ENCODE peak calls at places on chromosome 17, in eight cellular contexts. O is right atrium auricular region, C is DND-41, N is IMR-90, U is ovary, R is Calu3, Q is WTC11, J is breast epithelium. B is an unnamed sample.

GRCh38 chr17:79437081-79437480 is 173.8 kb downstream of the RBFOX3 start:
- DNase-seq in O (no peak), C (no peak), N (no peak), U (no peak), R (no peak), Q (no peak), J (no peak), B (no peak)

GRCh38 chr17:5329784-5330557 is 47.9 kb downstream of the RABEP1 start:
- DNase-seq in O (no peak), C (no peak), N (peak), U (no peak), R (no peak), Q (no peak), J (no peak), B (no peak)

GRCh38 chr17:5826384-5826783 is 242.1 kb upstream of the NLRP1 start:
- DNase-seq in O (no peak), C (no peak), N (peak), U (no peak), R (no peak), Q (no peak), J (no peak), B (no peak)

GRCh38 chr17:79304907-79305306 is 230.3 kb downstream of the ENGASE start:
- DNase-seq in O (no peak), C (no peak), N (no peak), U (no peak), R (no peak), Q (peak), J (no peak), B (no peak)

GRCh38 chr17:19264681-19265080 is 27.5 kb downstream of the EPN2 start:
- DNase-seq in O (no peak), C (no peak), N (no peak), U (no peak), R (no peak), Q (no peak), J (no peak), B (no peak)

GRCh38 chr17:45190503-45191282 is 29.0 kb downstream of the HEXIM2 start:
- DNase-seq in O (no peak), C (no peak), N (no peak), U (no peak), R (peak), Q (no peak), J (no peak), B (no peak)

GRCh38 chr17:18960803-18961511 is 9.0 kb downstream of the SLC5A10 start:
- DNase-seq in O (peak), C (peak), N (peak), U (peak), R (peak), Q (peak), J (peak), B (peak)

GRCh38 chr17:82244413-82245140 is 15.7 kb downstream of the SLC16A3 start:
- DNase-seq in O (no peak), C (peak), N (no peak), U (no peak), R (peak), Q (no peak), J (no peak), B (no peak)

GRCh38 chr17:8976638-8977037 is 11.1 kb upstream of the PIK3R5 start:
- DNase-seq in O (no peak), C (no peak), N (no peak), U (no peak), R (no peak), Q (no peak), J (no peak), B (no peak)

GRCh38 chr17:7256766-7257456 is 4.9 kb downstream of the ELP5 start:
- DNase-seq in O (no peak), C (no peak), N (no peak), U (no peak), R (no peak), Q (no peak), J (no peak), B (no peak)

GRCh38 chr17:2897605-2898004 is 101.4 kb downstream of the RAP1GAP2 start:
- DNase-seq in O (no peak), C (no peak), N (no peak), U (no peak), R (no peak), Q (no peak), J (no peak), B (no peak)

GRCh38 chr17:18999394-18999793 is 5.2 kb downstream of the FAM83G start:
- DNase-seq in O (no peak), C (no peak), N (no peak), U (no peak), R (no peak), Q (no peak), J (no peak), B (no peak)

GRCh38 chr17:5661486-5662125 is 77.3 kb upstream of the NLRP1 start:
- DNase-seq in O (no peak), C (no peak), N (no peak), U (no peak), R (no peak), Q (peak), J (no peak), B (no peak)

GRCh38 chr17:83173180-83173996 is 94.0 kb downstream of the METRNL start:
- DNase-seq in O (peak), C (no peak), N (no peak), U (peak), R (no peak), Q (peak), J (peak), B (no peak)

GRCh38 chr17:44084131-44084538 is 13.6 kb downstream of the G6PC3 start:
- DNase-seq in O (no peak), C (peak), N (no peak), U (no peak), R (peak), Q (peak), J (no peak), B (no peak)

GRCh38 chr17:8628172-8628571 is 2.4 kb downstream of the MYH10 start:
- DNase-seq in O (no peak), C (no peak), N (no peak), U (no peak), R (no peak), Q (no peak), J (no peak), B (no peak)

GRCh38 chr17:49910094-49910857 is 58.7 kb upstream of the DLX4 start:
- DNase-seq in O (no peak), C (no peak), N (no peak), U (no peak), R (peak), Q (peak), J (no peak), B (no peak)

GRCh38 chr17:14048169-14048568 is 21.1 kb upstream of the COX10 start:
- DNase-seq in O (no peak), C (no peak), N (no peak), U (no peak), R (peak), Q (peak), J (no peak), B (no peak)

GRCh38 chr17:57363998-57364645 is 107.8 kb downstream of the MSI2 start:
- DNase-seq in O (no peak), C (no peak), N (no peak), U (no peak), R (no peak), Q (no peak), J (no peak), B (no peak)

GRCh38 chr17:59435238-59435637 is 103.8 kb downstream of the YPEL2 start:
- DNase-seq in O (no peak), C (no peak), N (peak), U (no peak), R (no peak), Q (no peak), J (no peak), B (no peak)

GRCh38 chr17:72890711-72891110 is 201.8 kb downstream of the SLC39A11 start:
- DNase-seq in O (no peak), C (no peak), N (peak), U (no peak), R (no peak), Q (no peak), J (no peak), B (no peak)

GRCh38 chr17:42243493-42243982 is 32.7 kb downstream of the STAT5B start:
- DNase-seq in O (no peak), C (no peak), N (no peak), U (no peak), R (no peak), Q (no peak), J (no peak), B (no peak)
- TF ChIP-seq CTCF in O (no peak), C (no peak), N (no peak), U (no peak), R (no peak), Q (no peak), J (no peak), B (no peak)

GRCh38 chr17:68432086-68432864 is 25.0 kb downstream of the WIPI1 start:
- DNase-seq in O (no peak), C (no peak), N (no peak), U (no peak), R (no peak), Q (no peak), J (peak), B (no peak)

GRCh38 chr17:68429881-68430280 is 27.4 kb downstream of the WIPI1 start:
- DNase-seq in O (no peak), C (no peak), N (no peak), U (no peak), R (no peak), Q (no peak), J (no peak), B (no peak)

GRCh38 chr17:68431045-68431608 is 26.2 kb downstream of the WIPI1 start:
- DNase-seq in O (no peak), C (no peak), N (no peak), U (no peak), R (no peak), Q (no peak), J (no peak), B (no peak)

GRCh38 chr17:68433211-68433610 is 24.1 kb downstream of the WIPI1 start:
- DNase-seq in O (no peak), C (no peak), N (no peak), U (no peak), R (no peak), Q (no peak), J (peak), B (no peak)

GRCh38 chr17:68431661-68432071 is 25.6 kb downstream of the WIPI1 start:
- DNase-seq in O (no peak), C (peak), N (peak), U (no peak), R (no peak), Q (peak), J (no peak), B (no peak)
- TF ChIP-seq CTCF in O (no peak), C (peak), N (peak), U (no peak), R (no peak), Q (no peak), J (no peak), B (peak)

GRCh38 chr17:41061969-41062368 is 2.1 kb upstream of the KRTAP2-3 start:
- DNase-seq in O (no peak), C (no peak), N (peak), U (no peak), R (no peak), Q (no peak), J (no peak), B (no peak)
- TF ChIP-seq CTCF in O (no peak), C (no peak), N (peak), U (no peak), R (no peak), Q (no peak), J (no peak), B (no peak)

GRCh38 chr17:40069751-40070643 is 7.2 kb downstream of the THRA start:
- DNase-seq in O (no peak), C (peak), N (peak), U (peak), R (peak), Q (no peak), J (no peak), B (no peak)
- TF ChIP-seq CTCF in O (no peak), C (peak), N (peak), U (peak), R (no peak), Q (peak), J (peak), B (no peak)

DNA sequence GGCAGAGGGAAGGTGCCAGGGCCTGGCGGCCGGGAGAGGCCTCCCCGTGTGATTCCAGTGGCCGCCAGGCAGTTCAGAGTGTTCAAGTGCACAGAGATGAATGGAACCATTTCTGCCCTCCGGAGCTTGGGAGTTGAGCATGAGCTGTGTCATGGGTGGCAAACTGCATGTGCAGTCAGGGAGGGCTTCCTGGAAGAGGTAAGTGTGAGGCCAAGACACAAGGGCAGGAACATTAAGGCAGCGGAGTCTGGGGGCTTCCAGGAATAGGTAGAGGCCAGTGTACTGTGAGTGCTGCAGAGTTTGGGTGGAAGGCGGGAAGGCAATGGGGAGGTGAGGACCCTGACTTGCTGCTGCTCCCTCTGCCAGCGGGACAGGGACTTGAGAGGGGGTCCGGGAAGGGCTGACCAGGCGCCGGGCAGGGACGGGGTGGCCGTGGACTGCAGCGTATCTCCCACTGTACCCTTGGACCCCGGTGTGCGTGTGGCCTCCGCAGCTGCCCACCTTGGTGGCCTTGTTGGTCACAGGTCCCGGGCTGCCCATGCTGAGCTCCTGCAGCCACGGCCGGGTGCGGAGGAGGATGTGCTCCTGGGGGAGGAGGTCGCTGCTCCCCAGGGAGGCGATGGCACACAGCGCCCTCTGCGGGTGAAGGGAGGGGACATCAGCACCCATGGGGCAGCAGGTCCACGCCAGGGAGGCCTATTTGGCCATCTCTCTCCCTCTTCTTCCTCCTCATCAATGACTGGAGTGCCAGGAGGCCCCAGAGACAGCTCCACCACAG is 7.5 kb upstream of the CEP131 start:
- DNase-seq in O (no peak), C (no peak), N (no peak), U (no peak), R (no peak), Q (peak), J (no peak), B (no peak)
- TF ChIP-seq CTCF in O (no peak), C (peak), N (peak), U (no peak), R (peak), Q (peak), J (no peak), B (peak)

GRCh38 chr17:78064708-78065107 is 63.8 kb downstream of the TMC6 start:
- DNase-seq in O (no peak), C (no peak), N (no peak), U (no peak), R (no peak), Q (no peak), J (no peak), B (no peak)
- TF ChIP-seq CTCF in O (no peak), C (no peak), N (no peak), U (no peak), R (no peak), Q (no peak), J (no peak), B (no peak)

DNA sequence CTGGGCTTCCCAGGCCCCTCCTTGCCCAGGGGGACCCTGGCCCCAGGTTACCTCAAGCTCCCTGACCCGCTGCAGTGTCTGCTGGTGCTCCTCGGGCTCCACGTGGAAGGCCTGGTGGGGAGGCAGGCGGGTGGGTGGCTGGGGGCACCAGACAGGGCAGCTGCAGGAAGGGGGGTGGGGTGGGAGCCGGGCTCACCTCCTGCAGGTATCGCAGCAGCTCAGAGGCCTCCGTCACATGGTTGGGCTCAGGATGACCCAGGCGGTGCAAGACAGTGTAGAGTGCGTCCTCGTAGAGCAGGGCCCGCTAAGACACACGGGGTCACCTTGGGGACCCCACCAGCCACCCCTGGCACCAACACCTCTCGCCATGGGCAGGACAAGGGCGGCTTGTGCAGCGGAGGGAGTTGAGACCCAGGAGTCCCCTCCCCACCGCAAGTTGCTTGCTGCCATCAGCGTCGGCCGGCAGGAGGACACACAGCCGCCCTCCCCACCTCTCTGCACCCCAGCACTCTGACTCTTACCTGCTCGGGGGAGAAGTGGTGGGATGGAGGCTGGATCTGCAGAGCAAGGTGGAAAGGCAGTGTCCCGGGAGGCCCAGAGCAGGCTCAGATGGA is 1.1 kb downstream of the UNC13D start:
- DNase-seq in O (no peak), C (no peak), N (no peak), U (no peak), R (no peak), Q (no peak), J (no peak), B (no peak)
- TF ChIP-seq CTCF in O (no peak), C (peak), N (no peak), U (no peak), R (no peak), Q (no peak), J (no peak), B (no peak)

DNA sequence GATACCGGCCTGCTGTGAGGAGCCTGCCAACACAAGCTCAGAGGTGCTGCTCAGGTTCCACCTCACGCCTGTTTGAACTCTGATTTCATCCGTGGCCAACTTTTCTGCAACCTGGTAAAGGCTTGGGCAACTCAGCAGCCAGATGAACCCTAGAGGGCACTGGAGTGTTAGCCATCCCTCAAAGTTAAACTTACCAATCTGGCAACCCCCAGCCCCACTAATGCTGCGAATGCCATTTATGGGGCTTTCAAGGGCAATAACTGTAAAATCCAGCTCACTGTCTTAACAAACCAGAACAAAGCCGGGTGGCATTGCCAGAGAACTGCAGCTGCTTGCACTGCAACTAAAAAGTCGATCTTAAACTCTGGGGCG is 105.5 kb downstream of the AXIN2 start:
- DNase-seq in O (no peak), C (peak), N (peak), U (peak), R (no peak), Q (peak), J (no peak), B (no peak)
- TF ChIP-seq CTCF in O (peak), C (peak), N (peak), U (no peak), R (no peak), Q (no peak), J (no peak), B (peak)

B was measured in progenitor cell of endocrine pancreas.